ENCODE peak calls at places on chromosomes 13 and 19, in ten cellular contexts. U is stimulated activated CD4-positive, alpha-beta T cell treated with anti-CD3 and anti-CD28 coated beads, Interleukin-2, amount 100 ng/mL, for 48 hours; M is left ventricle myocardium inferior; E is Right ventricle myocardium superior; W is HS-27A; B is HTR-8/SVneo; P is naive thymus-derived CD8-positive, alpha-beta T cell; H is NCI-H774; I is GM04503; Y is kidney tubule cell. A is an unnamed sample.

GRCh38 chr13:66675620-66676019 is 554.5 kb downstream of the PCDH9 start:
- DNase-seq in U (no peak), M (no peak), E (no peak), W (no peak), B (no peak), P (no peak), H (no peak), I (no peak), Y (no peak), A (no peak)

GRCh38 chr13:99390601-99391000 is 83.4 kb upstream of the GPR183 start:
- DNase-seq in U (no peak), M (no peak), E (no peak), W (no peak), B (no peak), P (no peak), H (no peak), I (no peak), Y (no peak), A (no peak)

GRCh38 chr13:79385694-79386093 is 20.4 kb downstream of the RBM26 start:
- DNase-seq in U (peak; percentile 9), M (no peak), E (no peak), W (no peak), B (no peak), P (no peak), H (no peak), I (no peak), Y (peak; percentile 53), A (no peak)

GRCh38 chr13:43924549-43925245 is 45.0 kb downstream of the LACC1 start:
- DNase-seq in U (no peak), M (no peak), E (no peak), W (no peak), B (no peak), P (no peak), H (no peak), I (no peak), Y (peak; percentile 26), A (no peak)

GRCh38 chr13:98783856-98784478 is 31.5 kb upstream of the SLC15A1 start:
- DNase-seq in U (no peak), M (no peak), E (no peak), W (no peak), B (no peak), P (no peak), H (no peak), I (no peak), Y (no peak), A (no peak)

GRCh38 chr13:22235285-22235949 is 564.5 kb downstream of the FGF9 start:
- DNase-seq in U (no peak), M (no peak), E (no peak), W (no peak), B (no peak), P (no peak), H (no peak), I (no peak), Y (peak; percentile 14), A (no peak)

GRCh38 chr19:29380581-29380980 is 145.2 kb upstream of the VSTM2B start:
- DNase-seq in U (no peak), M (no peak), E (no peak), W (no peak), B (no peak), P (no peak), H (no peak), I (no peak), Y (no peak), A (no peak)

GRCh38 chr19:46270521-46271256 is 26.2 kb upstream of the HIF3A start:
- DNase-seq in U (no peak), M (no peak), E (no peak), W (no peak), B (no peak), P (no peak), H (no peak), I (no peak), Y (no peak), A (no peak)

GRCh38 chr13:35514166-35514565 is 37.7 kb upstream of the MAB21L1 start:
- DNase-seq in U (no peak), M (no peak), E (no peak), W (no peak), B (no peak), P (no peak), H (no peak), I (no peak), Y (no peak), A (no peak)

GRCh38 chr13:95924389-95924994 is 128.7 kb downstream of the UGGT2 start:
- DNase-seq in U (no peak), M (no peak), E (no peak), W (peak; percentile 26), B (peak; percentile 7), P (no peak), H (no peak), I (peak; percentile 60), Y (peak; percentile 75), A (peak; percentile 82)

GRCh38 chr13:39422845-39423565 is 180.0 kb downstream of the LHFPL6 start:
- DNase-seq in U (no peak), M (no peak), E (no peak), W (no peak), B (peak; percentile 5), P (no peak), H (no peak), I (no peak), Y (no peak), A (no peak)

GRCh38 chr19:5592531-5592930 is 24.8 kb upstream of the TINCR start:
- DNase-seq in U (no peak), M (no peak), E (no peak), W (no peak), B (no peak), P (no peak), H (no peak), I (no peak), Y (no peak), A (no peak)

GRCh38 chr13:46057251-46058015 is 4.9 kb upstream of the ZC3H13 start:
- DNase-seq in U (no peak), M (no peak), E (no peak), W (no peak), B (no peak), P (no peak), H (no peak), I (no peak), Y (peak; percentile 19), A (peak; percentile 27)

GRCh38 chr19:3324405-3324856 is 42.0 kb upstream of the NFIC start:
- DNase-seq in U (peak; percentile 89), M (peak; percentile 53), E (peak; percentile 70), W (no peak), B (no peak), P (peak; percentile 61), H (peak; percentile 39), I (no peak), Y (peak; percentile 46), A (peak; percentile 35)

GRCh38 chr13:51004111-51004865 is 94.7 kb downstream of the RNASEH2B start:
- DNase-seq in U (no peak), M (no peak), E (no peak), W (no peak), B (no peak), P (no peak), H (no peak), I (no peak), Y (no peak), A (no peak)

GRCh38 chr19:45406165-45406956 is at the start of gene POLR1G:
- DNase-seq in U (peak; percentile 77), M (peak; percentile 79), E (peak; percentile 81), W (peak; percentile 97), B (peak; percentile 89), P (peak; percentile 86), H (peak; percentile 74), I (peak; percentile 65), Y (peak; percentile 87), A (peak; percentile 64)

GRCh38 chr13:85497652-85498051 is 301.6 kb downstream of the SLITRK6 start:
- DNase-seq in U (no peak), M (no peak), E (no peak), W (peak; percentile 68), B (peak; percentile 28), P (no peak), H (no peak), I (peak; percentile 64), Y (peak; percentile 6), A (peak; percentile 99)

GRCh38 chr19:48213959-48214358 is 41.8 kb downstream of the CARD8 start:
- DNase-seq in U (no peak), M (no peak), E (no peak), W (no peak), B (no peak), P (no peak), H (no peak), I (no peak), Y (no peak), A (peak; percentile 27)

GRCh38 chr13:30192320-30193093 is 114.8 kb downstream of the KATNAL1 start:
- DNase-seq in U (no peak), M (no peak), E (no peak), W (no peak), B (no peak), P (no peak), H (no peak), I (no peak), Y (no peak), A (no peak)

GRCh38 chr19:43560687-43561086 is 14.6 kb downstream of the XRCC1 start:
- DNase-seq in U (no peak), M (no peak), E (no peak), W (no peak), B (peak; percentile 43), P (no peak), H (no peak), I (no peak), Y (peak; percentile 30), A (peak; percentile 49)

GRCh38 chr13:82356667-82357066 is 1525.6 kb downstream of the SLITRK1 start:
- DNase-seq in U (no peak), M (no peak), E (no peak), W (no peak), B (no peak), P (no peak), H (no peak), I (no peak), Y (no peak), A (no peak)

GRCh38 chr13:41311607-41312500 is 787 bp downstream of the NAA16 start:
- DNase-seq in U (peak; percentile 51), M (peak; percentile 42), E (peak; percentile 54), W (peak; percentile 14), B (peak; percentile 25), P (peak; percentile 62), H (no peak), I (no peak), Y (peak; percentile 42), A (peak; percentile 12)

GRCh38 chr19:54369082-54369691 is 4.5 kb upstream of the LAIR1 start:
- DNase-seq in U (no peak), M (no peak), E (no peak), W (no peak), B (no peak), P (no peak), H (no peak), I (no peak), Y (no peak), A (no peak)

GRCh38 chr13:97460004-97460756 is 26.2 kb downstream of the RAP2A start:
- DNase-seq in U (no peak), M (no peak), E (no peak), W (no peak), B (no peak), P (peak; percentile 18), H (no peak), I (no peak), Y (no peak), A (no peak)

GRCh38 chr19:32406161-32407003 is 812 bp downstream of the DPY19L3 start:
- DNase-seq in U (no peak), M (no peak), E (no peak), W (peak; percentile 14), B (no peak), P (no peak), H (no peak), I (no peak), Y (no peak), A (no peak)

GRCh38 chr13:99393791-99394735 is 86.9 kb upstream of the GPR183 start:
- DNase-seq in U (no peak), M (no peak), E (no peak), W (no peak), B (no peak), P (no peak), H (no peak), I (no peak), Y (no peak), A (no peak)

GRCh38 chr19:51572908-51573307 is 1.8 kb downstream of the ZNF175 start:
- DNase-seq in U (no peak), M (no peak), E (no peak), W (peak; percentile 47), B (no peak), P (no peak), H (no peak), I (peak; percentile 59), Y (peak; percentile 91), A (peak; percentile 84)

GRCh38 chr13:76314495-76314894 is 571.7 kb downstream of the KCTD12 start:
- DNase-seq in U (no peak), M (no peak), E (no peak), W (no peak), B (no peak), P (no peak), H (no peak), I (no peak), Y (no peak), A (no peak)